ENCODE peak calls at places on chromosomes 5 and 9, in nine cellular contexts. Q is A549, D is kidney, P is endodermal cell, I is OCI-LY7, U is SK-N-SH, N is fibroblast of pulmonary artery, B is transverse colon, T is epithelial cell of proximal tubule. M is an unnamed sample.

GRCh38 chr9:129558063-129558550 is 62.8 kb downstream of the C9orf50 start:
- DNase-seq in Q (no peak), D (peak), P (peak), I (no peak), U (peak), N (no peak), B (no peak), T (no peak), M (no peak)

GRCh38 chr5:132094393-132095076 is 20.9 kb downstream of the CSF2 start:
- DNase-seq in Q (peak), D (no peak), P (no peak), I (no peak), U (no peak), N (peak), B (no peak), T (peak), M (peak)

GRCh38 chr9:69149321-69149807 is 24.7 kb upstream of the TJP2 start:
- DNase-seq in Q (no peak), D (no peak), P (peak), I (no peak), U (no peak), N (peak), B (no peak), T (no peak), M (no peak)

GRCh38 chr9:101582593-101582992 is 12.2 kb downstream of the PPP3R2 start:
- DNase-seq in Q (peak), D (no peak), P (no peak), I (no peak), U (no peak), N (peak), B (no peak), T (no peak), M (no peak)

GRCh38 chr9:105290401-105290800 is 46.0 kb downstream of the SLC44A1 start:
- DNase-seq in Q (no peak), D (no peak), P (no peak), I (no peak), U (no peak), N (peak), B (no peak), T (no peak), M (peak)

GRCh38 chr5:54646285-54647101 is 128.9 kb downstream of the SNX18 start:
- DNase-seq in Q (peak), D (peak), P (peak), I (peak), U (no peak), N (peak), B (peak), T (peak), M (peak)

GRCh38 chr9:112751059-112751795 is 667 bp downstream of the SNX30 start:
- DNase-seq in Q (peak), D (peak), P (peak), I (peak), U (peak), N (peak), B (peak), T (no peak), M (peak)

GRCh38 chr5:174549254-174549653 is 175.1 kb upstream of the MSX2 start:
- DNase-seq in Q (no peak), D (no peak), P (no peak), I (no peak), U (no peak), N (no peak), B (no peak), T (no peak), M (no peak)

GRCh38 chr9:98087420-98088354 is 31.2 kb downstream of the NANS start:
- DNase-seq in Q (no peak), D (peak), P (peak), I (no peak), U (no peak), N (peak), B (peak), T (no peak), M (no peak)

GRCh38 chr5:91361055-91361701 is 21.9 kb downstream of the ARRDC3 start:
- DNase-seq in Q (no peak), D (no peak), P (no peak), I (peak), U (no peak), N (no peak), B (no peak), T (no peak), M (no peak)

GRCh38 chr5:92500752-92501151 is 1080.3 kb downstream of the NR2F1-AS1 start:
- DNase-seq in Q (no peak), D (no peak), P (no peak), I (no peak), U (no peak), N (no peak), B (no peak), T (no peak), M (no peak)

GRCh38 chr5:68547049-68547448 is 331.5 kb downstream of the PIK3R1 start:
- DNase-seq in Q (no peak), D (no peak), P (no peak), I (no peak), U (no peak), N (no peak), B (no peak), T (no peak), M (no peak)

GRCh38 chr9:36207016-36207415 is 16.3 kb downstream of the CLTA start:
- DNase-seq in Q (no peak), D (no peak), P (no peak), I (no peak), U (no peak), N (no peak), B (no peak), T (no peak), M (no peak)

GRCh38 chr5:91162534-91163381 is 220.4 kb downstream of the ARRDC3 start:
- DNase-seq in Q (peak), D (peak), P (no peak), I (no peak), U (no peak), N (peak), B (peak), T (peak), M (peak)

GRCh38 chr9:4371108-4371507 is 71.2 kb upstream of the GLIS3 start:
- DNase-seq in Q (peak), D (no peak), P (no peak), I (no peak), U (no peak), N (peak), B (no peak), T (peak), M (no peak)

GRCh38 chr9:105901514-105902109 is 207.3 kb downstream of the TMEM38B start:
- DNase-seq in Q (peak), D (no peak), P (peak), I (peak), U (peak), N (peak), B (no peak), T (no peak), M (peak)

GRCh38 chr5:66666778-66667177 is 70.6 kb downstream of the MAST4 start:
- DNase-seq in Q (no peak), D (peak), P (no peak), I (no peak), U (no peak), N (no peak), B (peak), T (no peak), M (peak)

GRCh38 chr5:79133121-79133656 is 21.6 kb downstream of the BHMT start:
- DNase-seq in Q (peak), D (no peak), P (no peak), I (peak), U (peak), N (peak), B (no peak), T (no peak), M (no peak)

GRCh38 chr5:14727428-14727865 is 62.9 kb downstream of the OTULIN start:
- DNase-seq in Q (peak), D (peak), P (peak), I (peak), U (peak), N (peak), B (peak), T (no peak), M (peak)

GRCh38 chr5:2780421-2781171 is 29.1 kb upstream of the IRX2 start:
- DNase-seq in Q (no peak), D (peak), P (peak), I (no peak), U (no peak), N (no peak), B (no peak), T (no peak), M (no peak)

GRCh38 chr5:2779459-2779858 is 28.0 kb upstream of the IRX2 start:
- DNase-seq in Q (no peak), D (no peak), P (no peak), I (no peak), U (no peak), N (no peak), B (no peak), T (no peak), M (no peak)

GRCh38 chr5:2782658-2783057 is 31.2 kb upstream of the IRX2 start:
- DNase-seq in Q (no peak), D (no peak), P (no peak), I (no peak), U (no peak), N (no peak), B (no peak), T (no peak), M (no peak)

GRCh38 chr5:2783223-2783622 is 31.7 kb upstream of the IRX2 start:
- DNase-seq in Q (no peak), D (no peak), P (no peak), I (no peak), U (no peak), N (no peak), B (no peak), T (no peak), M (no peak)
- TF ChIP-seq CTCF in Q (no peak), D (no peak), P (peak), I (peak), U (peak), N (no peak), B (no peak), T (no peak), M (no peak)

DNA sequence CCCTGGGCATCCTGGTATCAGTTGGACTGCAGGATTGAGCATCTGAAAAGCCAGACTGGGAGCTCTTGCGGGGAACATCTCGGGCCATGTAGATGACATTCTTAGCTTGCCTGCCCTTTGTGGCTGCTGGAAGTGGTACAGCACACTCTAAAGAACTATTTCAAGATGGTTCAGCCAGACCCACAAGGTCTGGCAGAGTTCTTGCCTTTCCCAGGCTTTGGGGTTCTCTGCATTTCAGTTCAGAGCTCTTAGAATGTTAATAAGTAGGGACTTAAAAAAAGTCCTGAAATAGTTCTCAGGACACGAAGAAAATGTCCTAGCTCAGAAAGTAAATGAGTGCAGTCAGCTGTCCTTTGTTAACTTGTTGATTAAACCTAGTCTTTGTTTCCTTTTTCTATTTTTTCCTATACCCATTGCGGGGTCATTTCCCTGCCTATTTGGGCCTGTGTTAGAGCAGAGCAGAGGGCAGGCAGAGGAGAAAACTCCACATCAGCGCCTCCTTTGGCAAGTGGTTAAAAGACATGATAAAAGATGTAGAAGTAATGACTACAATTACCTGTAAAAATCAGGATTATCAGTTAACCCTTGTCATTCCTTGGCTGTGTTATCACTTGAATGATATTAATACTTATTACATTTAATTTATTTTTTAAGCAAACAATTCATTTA is 291.5 kb downstream of the ZSWIM6 start:
- DNase-seq in Q (peak), D (no peak), P (peak), I (no peak), U (no peak), N (no peak), B (no peak), T (no peak), M (no peak)
- TF ChIP-seq CTCF in Q (peak), D (no peak), P (peak), I (peak), U (peak), N (peak), B (no peak), T (peak), M (no peak)

GRCh38 chr9:111525056-111525977 is at the start of gene ZNF483:
- DNase-seq in Q (peak), D (peak), P (peak), I (peak), U (peak), N (peak), B (peak), T (no peak), M (peak)
- TF ChIP-seq CTCF in Q (no peak), D (no peak), P (no peak), I (no peak), U (no peak), N (no peak), B (no peak), T (no peak), M (no peak)

DNA sequence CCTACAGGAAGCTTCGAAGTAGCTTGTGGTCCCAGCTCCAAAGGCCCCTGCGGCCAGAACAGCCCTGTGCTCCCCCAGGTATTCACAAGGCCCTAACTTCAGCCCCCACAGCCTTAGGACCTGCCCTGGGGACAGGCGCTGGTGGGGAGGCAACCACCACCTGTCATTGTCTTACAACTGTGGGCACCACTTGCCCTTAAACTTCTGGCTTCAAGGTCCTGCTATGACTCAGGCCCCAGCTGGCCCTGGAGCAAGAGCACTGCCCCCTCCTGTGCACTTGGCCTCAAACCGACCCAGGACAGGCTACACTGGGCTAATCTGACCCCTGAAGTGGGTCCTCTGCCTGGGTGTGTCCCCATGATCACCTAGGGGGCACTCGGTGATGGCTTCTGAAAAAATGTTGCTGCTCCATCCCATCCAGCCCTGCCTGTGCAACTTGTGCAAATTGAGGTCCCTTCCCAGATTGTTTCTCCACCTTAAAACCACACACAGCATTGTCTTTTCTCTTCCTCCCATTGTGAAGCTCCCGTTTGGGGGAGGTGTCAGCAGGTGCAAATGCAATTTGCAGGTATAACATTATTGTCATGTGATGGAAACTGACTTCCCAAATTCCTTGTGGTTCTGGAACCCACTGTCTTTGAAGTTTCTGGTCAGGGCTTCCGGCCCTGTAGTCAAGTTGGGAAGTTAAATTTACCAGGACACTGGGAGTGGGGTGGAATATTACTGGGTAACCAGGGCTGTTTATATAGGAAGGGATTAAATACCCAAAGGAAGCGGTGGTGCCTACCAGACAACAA is 1.1 kb upstream of the PROB1 start:
- DNase-seq in Q (no peak), D (no peak), P (peak), I (no peak), U (no peak), N (no peak), B (no peak), T (no peak), M (no peak)
- TF ChIP-seq CTCF in Q (no peak), D (no peak), P (no peak), I (no peak), U (no peak), N (no peak), B (no peak), T (peak), M (no peak)

GRCh38 chr9:9912459-9912858 is 700.3 kb downstream of the PTPRD start:
- DNase-seq in Q (no peak), D (no peak), P (no peak), I (peak), U (peak), N (no peak), B (no peak), T (no peak), M (no peak)
- TF ChIP-seq CTCF in Q (no peak), D (no peak), P (peak), I (peak), U (peak), N (no peak), B (no peak), T (peak), M (peak)

GRCh38 chr5:62722360-62722759 is 143.7 kb downstream of the LRRC70 start:
- DNase-seq in Q (peak), D (no peak), P (peak), I (no peak), U (no peak), N (no peak), B (no peak), T (no peak), M (no peak)

GRCh38 chr5:62719061-62719730 is 140.6 kb downstream of the LRRC70 start:
- DNase-seq in Q (no peak), D (no peak), P (no peak), I (no peak), U (no peak), N (no peak), B (no peak), T (no peak), M (no peak)

GRCh38 chr5:62718368-62718767 is 139.7 kb downstream of the LRRC70 start:
- DNase-seq in Q (peak), D (no peak), P (peak), I (no peak), U (no peak), N (peak), B (no peak), T (no peak), M (no peak)

GRCh38 chr5:62717211-62717927 is 138.8 kb downstream of the LRRC70 start:
- DNase-seq in Q (no peak), D (no peak), P (peak), I (no peak), U (no peak), N (peak), B (no peak), T (no peak), M (no peak)

DNA sequence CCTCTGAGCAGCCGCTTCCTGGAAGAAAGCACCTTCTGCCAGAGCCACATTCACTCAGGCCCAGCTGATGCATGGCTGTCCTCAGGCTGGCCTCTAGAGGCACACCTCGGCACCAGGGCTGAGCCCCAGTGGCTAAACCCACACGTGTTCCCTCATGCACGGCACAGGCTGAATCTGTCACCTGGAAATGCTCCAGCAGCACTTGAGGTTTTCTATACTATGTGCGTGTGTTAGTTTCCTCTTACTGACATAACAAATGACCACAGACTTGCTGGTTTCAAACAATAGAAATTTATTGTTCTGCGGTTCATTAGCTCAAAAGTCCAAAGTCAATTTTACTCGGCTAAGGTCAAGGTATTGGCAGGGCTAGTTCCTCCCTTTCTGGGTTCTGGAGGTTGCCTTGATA is 141.4 kb downstream of the LRRC70 start:
- DNase-seq in Q (peak), D (peak), P (peak), I (peak), U (peak), N (peak), B (no peak), T (no peak), M (peak)
- TF ChIP-seq CTCF in Q (no peak), D (peak), P (peak), I (peak), U (peak), N (peak), B (no peak), T (peak), M (no peak)

DNA sequence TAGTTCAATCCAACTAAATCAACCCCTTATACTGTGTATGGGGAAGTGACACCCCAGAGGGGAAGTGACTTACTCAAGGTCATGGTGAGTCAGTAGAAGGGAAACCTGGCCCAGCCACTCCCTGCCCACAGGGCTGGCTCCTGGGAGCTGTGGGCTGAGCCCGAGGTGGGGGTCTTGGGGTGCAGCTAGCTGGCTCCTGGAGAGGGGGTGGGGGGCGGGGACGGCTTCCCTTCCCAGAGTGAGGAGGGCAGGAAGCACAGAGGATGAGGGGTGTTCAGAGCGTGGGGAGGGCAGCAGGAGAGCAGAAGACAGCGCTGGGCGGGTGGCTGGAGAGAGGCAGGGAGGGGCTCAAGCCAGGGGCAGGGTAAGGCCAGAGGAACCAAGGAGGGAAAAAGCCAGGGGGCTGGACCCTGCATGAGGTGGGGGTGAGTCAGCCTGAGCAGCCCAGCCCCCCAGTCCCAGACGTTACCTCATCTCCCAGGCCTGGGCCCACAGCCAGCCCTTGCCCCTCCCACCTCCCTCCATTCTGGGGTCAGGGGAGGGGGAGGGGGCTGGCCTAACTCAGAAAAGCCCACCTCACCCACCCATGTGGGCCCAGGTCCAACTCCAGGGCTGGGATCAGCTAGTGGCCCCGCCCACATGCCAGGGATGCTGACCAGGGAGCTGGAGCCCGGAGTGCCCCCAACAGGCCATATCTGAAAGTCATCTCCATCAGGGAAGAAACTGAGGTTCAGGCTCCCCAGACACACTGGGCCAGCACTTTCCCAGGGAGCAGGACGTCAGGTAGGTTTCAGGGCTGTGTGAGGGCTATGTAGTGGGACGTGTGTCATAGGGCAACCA is 2.8 kb downstream of the PDLIM7 start:
- DNase-seq in Q (peak), D (peak), P (peak), I (peak), U (peak), N (peak), B (peak), T (no peak), M (peak)
- TF ChIP-seq CTCF in Q (peak), D (peak), P (peak), I (peak), U (peak), N (peak), B (no peak), T (peak), M (peak)

GRCh38 chr9:92499701-92500100 is 17.4 kb upstream of the ASPN start:
- DNase-seq in Q (no peak), D (no peak), P (no peak), I (no peak), U (no peak), N (no peak), B (no peak), T (no peak), M (no peak)

GRCh38 chr9:92506184-92506857 is 24.0 kb upstream of the ASPN start:
- DNase-seq in Q (peak), D (no peak), P (no peak), I (no peak), U (no peak), N (peak), B (no peak), T (peak), M (no peak)

GRCh38 chr9:92500725-92501124 is 18.4 kb upstream of the ASPN start:
- DNase-seq in Q (no peak), D (no peak), P (no peak), I (no peak), U (no peak), N (no peak), B (no peak), T (no peak), M (no peak)

GRCh38 chr9:92504881-92505280 is 22.6 kb upstream of the ASPN start:
- DNase-seq in Q (no peak), D (no peak), P (no peak), I (no peak), U (no peak), N (no peak), B (no peak), T (no peak), M (no peak)

GRCh38 chr9:92501671-92502393 is 19.5 kb upstream of the ASPN start:
- DNase-seq in Q (peak), D (no peak), P (peak), I (peak), U (peak), N (peak), B (peak), T (no peak), M (peak)
- TF ChIP-seq CTCF in Q (peak), D (peak), P (peak), I (peak), U (peak), N (peak), B (peak), T (peak), M (peak)

M was measured in Calu3.